ENCODE peak calls at places on chromosomes 1 and 21, in four cellular contexts. Z is upper lobe of right lung, S is EH, T is nucleus accumbens. J is an unnamed sample.

GRCh38 chr1:7106442-7107108 is 321.3 kb downstream of the CAMTA1 start:
- DNase-seq in Z (no peak), S (no peak), T (no peak), J (no peak)

GRCh38 chr1:31401241-31401640 is 11.8 kb upstream of the SERINC2 start:
- DNase-seq in Z (no peak), S (no peak), T (no peak), J (no peak)

GRCh38 chr1:6612641-6613360 is 730 bp upstream of the PHF13 start:
- DNase-seq in Z (peak), S (peak), T (peak), J (no peak)

GRCh38 chr1:192983349-192983980 is 75.7 kb downstream of the UCHL5 start:
- DNase-seq in Z (no peak), S (no peak), T (no peak), J (no peak)

GRCh38 chr1:23118957-23119792 is 49.5 kb downstream of the LUZP1 start:
- DNase-seq in Z (no peak), S (peak), T (no peak), J (no peak)

GRCh38 chr21:43911015-43911934 is 46.3 kb downstream of the AGPAT3 start:
- DNase-seq in Z (peak), S (no peak), T (no peak), J (no peak)

GRCh38 chr1:79197421-79197820 is 190.9 kb upstream of the ADGRL4 start:
- DNase-seq in Z (no peak), S (peak), T (no peak), J (no peak)

GRCh38 chr1:202575906-202576653 is 134.2 kb downstream of the SYT2 start:
- DNase-seq in Z (no peak), S (peak), T (no peak), J (no peak)

GRCh38 chr1:212712451-212713303 is 13.0 kb upstream of the BATF3 start:
- DNase-seq in Z (no peak), S (peak), T (no peak), J (no peak)

GRCh38 chr1:40861227-40862003 is 748 bp downstream of the CITED4 start:
- DNase-seq in Z (peak), S (peak), T (no peak), J (no peak)

GRCh38 chr21:15031790-15032357 is 32.9 kb downstream of the NRIP1 start:
- DNase-seq in Z (no peak), S (peak), T (no peak), J (no peak)

GRCh38 chr1:3590145-3590768 is 21.1 kb downstream of the MEGF6 start:
- DNase-seq in Z (peak), S (no peak), T (no peak), J (no peak)

J was measured in anterior cingulate cortex.